ENCODE peak calls at places on chromosomes 13 and 19, in seven cellular contexts. D is tibial nerve, T is DND-41, K is GM12865, M is B cell, L is cardiac fibroblast, R is IMR-90. P is an unnamed sample.

GRCh38 chr19:51686171-51686570 is 7.0 kb upstream of the SPACA6 start:
- DNase-seq in T (no peak), R (no peak), M (no peak), D (no peak), L (peak), K (no peak), P (no peak)

GRCh38 chr19:50398675-50399367 is 14.7 kb downstream of the POLD1 start:
- DNase-seq in L (no peak), D (no peak), T (no peak), R (no peak), K (no peak), M (no peak), P (no peak)

GRCh38 chr13:108700421-108701170 is 71.2 kb downstream of the MYO16 start:
- DNase-seq in K (no peak), T (peak), D (no peak), M (no peak), L (peak), R (peak), P (no peak)

GRCh38 chr13:113808058-113808834 is 49.2 kb downstream of the TMEM255B start:
- DNase-seq in D (no peak), R (no peak), T (no peak), M (no peak), K (no peak), L (no peak), P (no peak)

GRCh38 chr19:41595258-41595889 is 19.4 kb downstream of the CEACAM21 start:
- DNase-seq in M (peak), L (peak), K (peak), D (peak), T (peak), R (peak), P (peak)

GRCh38 chr13:110714798-110715394 is 1.4 kb downstream of the ING1 start:
- DNase-seq in T (peak), K (no peak), M (peak), L (peak), R (peak), D (peak), P (no peak)

GRCh38 chr13:39016789-39017188 is 21.1 kb downstream of the PROSER1 start:
- DNase-seq in K (peak), L (peak), T (peak), R (peak), D (no peak), M (no peak), P (peak)

GRCh38 chr19:45854167-45854778 is 8.7 kb downstream of the SYMPK start:
- DNase-seq in K (no peak), D (no peak), M (no peak), T (no peak), R (no peak), L (no peak), P (no peak)

GRCh38 chr13:39232401-39232980 is 194.2 kb downstream of the NHLRC3 start:
- DNase-seq in D (no peak), R (no peak), T (no peak), L (no peak), K (no peak), M (no peak), P (no peak)

GRCh38 chr19:42150353-42150752 is 18.1 kb upstream of the POU2F2 start:
- DNase-seq in T (no peak), L (no peak), D (no peak), K (no peak), M (no peak), R (no peak), P (no peak)

GRCh38 chr19:6947745-6948144 is 60.4 kb downstream of the ADGRE1 start:
- DNase-seq in L (peak), R (no peak), K (peak), M (no peak), D (no peak), T (no peak), P (peak)

GRCh38 chr19:14407889-14408640 is 11.1 kb downstream of the DDX39A start:
- DNase-seq in T (no peak), D (no peak), L (no peak), R (no peak), K (no peak), M (no peak), P (peak)

GRCh38 chr13:50403311-50403710 is 388.1 kb downstream of the KCNRG start:
- DNase-seq in T (no peak), R (peak), L (no peak), K (no peak), M (no peak), D (no peak), P (no peak)

GRCh38 chr19:46872967-46873366 is 12.2 kb downstream of the ARHGAP35 start:
- DNase-seq in R (no peak), T (no peak), D (no peak), L (no peak), M (no peak), K (no peak), P (no peak)

GRCh38 chr19:42096255-42096837 is 20.4 kb downstream of the ZNF574 start:
- DNase-seq in L (no peak), K (no peak), T (no peak), D (no peak), R (no peak), M (no peak), P (no peak)

GRCh38 chr13:70894258-70894657 is 786.0 kb upstream of the KLHL1 start:
- DNase-seq in R (no peak), K (no peak), D (no peak), T (no peak), M (no peak), L (no peak), P (no peak)

GRCh38 chr19:1279782-1280341 is 4.5 kb downstream of the FAM174C start:
- DNase-seq in D (peak), T (peak), M (peak), K (peak), R (peak), L (peak), P (peak)

GRCh38 chr19:2529473-2529918 is 53.6 kb downstream of the GADD45B start:
- DNase-seq in D (no peak), K (peak), T (no peak), L (peak), R (peak), M (no peak), P (peak)

GRCh38 chr19:2636897-2637683 is 65.4 kb downstream of the GNG7 start:
- DNase-seq in R (peak), L (peak), M (peak), D (peak), K (peak), T (peak), P (peak)

GRCh38 chr19:34273121-34273845 is 18.9 kb downstream of the GARRE1 start:
- DNase-seq in R (no peak), L (no peak), M (no peak), D (no peak), K (no peak), T (no peak), P (no peak)

GRCh38 chr19:34275705-34276104 is 21.4 kb downstream of the GARRE1 start:
- DNase-seq in R (no peak), K (no peak), L (no peak), M (no peak), D (no peak), T (no peak), P (no peak)

GRCh38 chr19:34276614-34277013 is 22.3 kb downstream of the GARRE1 start:
- DNase-seq in M (no peak), K (no peak), D (no peak), L (no peak), R (no peak), T (no peak), P (no peak)

GRCh38 chr19:34274284-34274826 is 20.0 kb downstream of the GARRE1 start:
- DNase-seq in M (no peak), T (no peak), R (peak), K (no peak), L (peak), D (no peak), P (no peak)

DNA sequence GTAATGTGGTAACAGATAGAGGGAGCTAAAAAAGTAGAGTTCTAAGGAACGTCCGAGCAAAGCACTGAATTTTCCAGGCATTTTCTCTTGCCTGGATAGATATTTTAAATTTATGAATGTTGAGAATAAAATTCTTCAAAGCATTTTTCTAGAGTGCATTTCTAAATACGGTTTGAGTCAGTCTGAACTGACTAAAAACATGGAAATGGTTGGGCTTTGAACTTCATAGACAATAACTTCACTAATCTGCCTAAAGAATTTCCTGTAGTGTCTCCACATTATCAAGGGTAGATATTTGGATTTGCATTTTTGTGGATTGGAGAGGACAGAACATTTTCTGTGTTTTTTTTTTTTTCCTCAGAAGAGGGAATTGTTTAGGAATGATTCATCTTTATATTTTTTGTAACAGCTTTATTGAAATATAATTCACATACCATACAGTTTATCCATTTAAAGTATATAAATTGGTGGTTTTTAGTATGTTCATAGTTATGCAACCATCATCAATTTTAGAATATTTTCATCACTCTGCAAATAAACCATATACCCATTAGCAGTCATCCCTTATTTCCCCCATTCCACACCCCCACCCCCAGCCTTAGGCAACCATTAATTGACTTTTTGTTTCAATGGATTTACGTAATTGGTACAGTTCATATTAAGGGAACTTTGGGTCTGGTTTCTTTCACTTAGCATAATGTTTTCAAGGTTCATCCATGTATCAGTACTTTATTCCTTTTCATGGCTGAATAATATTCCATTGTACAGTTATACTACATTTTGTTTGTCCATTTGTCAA is 20.7 kb downstream of the GARRE1 start:
- DNase-seq in K (no peak), R (peak), T (no peak), L (peak), D (no peak), M (no peak), P (no peak)
- TF ChIP-seq CTCF in K (no peak), R (peak), T (no peak), L (no peak), D (no peak), M (no peak), P (no peak)

DNA sequence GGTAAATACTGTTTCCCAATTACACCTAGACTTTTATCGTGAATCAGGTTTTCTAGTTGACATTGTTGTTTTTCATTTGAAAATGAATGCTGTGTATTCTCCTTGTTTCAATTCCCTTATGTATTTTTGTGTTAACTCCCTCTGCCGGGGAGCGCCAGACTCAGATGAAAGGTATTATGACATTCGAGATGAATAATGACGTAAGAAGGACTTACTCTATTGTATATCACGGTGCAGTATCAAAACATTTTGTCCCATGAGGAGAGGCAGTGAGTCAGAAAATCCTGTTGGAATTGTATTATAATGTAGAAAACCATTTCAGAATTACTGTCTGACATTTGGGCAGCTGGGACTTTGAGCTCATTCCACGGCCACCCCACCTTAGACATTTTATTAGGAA is 61.6 kb downstream of the LRCH1 start:
- DNase-seq in T (no peak), M (no peak), D (no peak), L (peak), R (peak), K (no peak), P (no peak)
- TF ChIP-seq CTCF in T (no peak), M (no peak), D (no peak), L (peak), R (peak), K (no peak), P (no peak)

GRCh38 chr13:75485286-75486062 is 3.5 kb upstream of the TBC1D4 start:
- DNase-seq in K (no peak), D (no peak), L (peak), T (no peak), M (no peak), R (peak), P (no peak)

GRCh38 chr13:75486654-75487053 is 4.7 kb upstream of the TBC1D4 start:
- DNase-seq in M (no peak), L (no peak), T (no peak), D (no peak), K (peak), R (no peak), P (no peak)

GRCh38 chr13:75482820-75483079 is 781 bp upstream of the TBC1D4 start:
- DNase-seq in K (no peak), D (no peak), M (no peak), T (no peak), L (no peak), R (no peak), P (no peak)

GRCh38 chr13:75489502-75490263 is 7.7 kb upstream of the TBC1D4 start:
- DNase-seq in R (peak), L (peak), T (no peak), K (peak), M (no peak), D (no peak), P (peak)

DNA sequence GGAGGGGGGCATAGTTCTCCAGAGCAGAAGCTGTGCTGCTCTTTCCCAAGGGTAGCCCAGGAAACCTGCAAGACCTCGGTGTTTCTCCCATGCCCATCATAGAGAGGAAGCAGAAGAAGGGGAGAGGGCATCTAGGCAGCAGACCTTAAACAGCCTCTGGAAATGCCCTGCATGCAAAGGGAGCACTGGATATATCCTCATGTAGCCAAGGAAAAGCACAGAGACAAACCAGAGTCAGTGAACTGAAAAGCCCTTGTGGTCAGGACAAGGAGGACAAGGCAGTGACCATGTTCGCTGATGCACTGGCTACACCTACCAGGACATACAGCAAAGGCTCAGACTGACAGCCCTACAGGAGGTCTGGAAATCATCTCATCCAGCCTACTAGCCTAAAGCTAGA is 4.2 kb upstream of the TBC1D4 start:
- DNase-seq in M (no peak), R (no peak), K (peak), T (no peak), D (no peak), L (no peak), P (no peak)
- TF ChIP-seq CTCF in M (no peak), R (no peak), K (no peak), T (no peak), D (no peak), L (no peak), P (no peak)

DNA sequence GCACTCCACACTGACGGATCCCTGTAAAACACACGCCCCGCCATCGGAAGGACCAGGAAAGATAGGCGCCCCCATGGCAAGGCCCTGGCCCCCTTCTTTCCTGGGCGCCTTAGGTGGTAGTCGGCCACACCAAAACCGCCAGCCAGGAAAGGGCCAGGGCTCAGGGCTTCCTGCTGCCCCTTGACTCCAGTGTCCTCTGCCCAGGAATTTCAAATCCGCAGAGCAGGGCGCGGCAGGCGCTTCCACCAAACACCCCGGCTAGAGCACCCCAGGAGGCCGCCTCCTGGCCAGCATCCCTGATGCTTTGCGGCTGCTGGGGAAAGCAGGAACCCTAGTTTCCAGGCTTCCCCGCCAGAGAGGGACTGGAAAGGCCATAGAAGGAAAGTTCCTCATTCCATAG is 57.5 kb downstream of the ZNF726 start:
- DNase-seq in T (no peak), D (no peak), K (no peak), R (no peak), L (no peak), M (no peak), P (no peak)
- TF ChIP-seq CTCF in T (no peak), D (no peak), K (no peak), R (no peak), L (no peak), M (no peak), P (no peak)

GRCh38 chr13:42728507-42729180 is 52.7 kb upstream of the FAM216B start:
- DNase-seq in K (no peak), L (no peak), M (no peak), T (no peak), D (no peak), R (no peak), P (no peak)
- TF ChIP-seq CTCF in K (no peak), L (no peak), M (no peak), T (no peak), D (no peak), R (no peak), P (no peak)